ENCODE peak calls at places on chromosomes 16 and 17, in eight cellular contexts. C, U, O, X, R, D, P and B are unnamed samples.

GRCh38 chr16:47461598-47462266 is 601 bp downstream of the PHKB start:
- DNase-seq in C (peak), U (peak), O (no peak), X (no peak), R (peak), D (peak), P (no peak), B (no peak)

GRCh38 chr16:50457423-50457822 is 88.6 kb upstream of the BRD7 start:
- DNase-seq in C (no peak), U (no peak), O (peak), X (no peak), R (no peak), D (no peak), P (no peak), B (no peak)

GRCh38 chr16:62225675-62226074 is 189.4 kb upstream of the CDH8 start:
- DNase-seq in C (peak), U (peak), O (no peak), X (peak), R (peak), D (peak), P (no peak), B (no peak)

GRCh38 chr17:38705803-38706624 is 941 bp downstream of the MLLT6 start:
- DNase-seq in C (no peak), U (peak), O (peak), X (no peak), R (peak), D (peak), P (peak), B (no peak)

GRCh38 chr17:49337900-49338299 is 24.1 kb downstream of the ZNF652 start:
- DNase-seq in C (no peak), U (no peak), O (no peak), X (no peak), R (no peak), D (no peak), P (no peak), B (no peak)

GRCh38 chr16:64866026-64866425 is 255.8 kb downstream of the CDH11 start:
- DNase-seq in C (no peak), U (no peak), O (no peak), X (no peak), R (no peak), D (no peak), P (no peak), B (no peak)

GRCh38 chr17:67944035-67944434 is 52.2 kb downstream of the C17orf58 start:
- DNase-seq in C (no peak), U (no peak), O (no peak), X (no peak), R (no peak), D (no peak), P (no peak), B (no peak)

GRCh38 chr17:68592667-68593330 is 8.4 kb downstream of the FAM20A start:
- DNase-seq in C (no peak), U (no peak), O (no peak), X (no peak), R (no peak), D (no peak), P (no peak), B (peak)

GRCh38 chr17:32609085-32609484 is 122.3 kb downstream of the CDK5R1 start:
- DNase-seq in C (peak), U (peak), O (no peak), X (peak), R (peak), D (peak), P (peak), B (no peak)

GRCh38 chr17:57480438-57481196 is 224.3 kb downstream of the MSI2 start:
- DNase-seq in C (no peak), U (peak), O (no peak), X (no peak), R (no peak), D (no peak), P (no peak), B (no peak)

GRCh38 chr16:24748242-24748641 is 18.8 kb downstream of the TNRC6A start:
- DNase-seq in C (no peak), U (no peak), O (peak), X (no peak), R (peak), D (no peak), P (no peak), B (no peak)

GRCh38 chr17:45040459-45040858 is 11.0 kb downstream of the DCAKD start:
- DNase-seq in C (no peak), U (no peak), O (no peak), X (no peak), R (no peak), D (no peak), P (no peak), B (no peak)

GRCh38 chr17:66468241-66469087 is 166.1 kb downstream of the PRKCA start:
- DNase-seq in C (no peak), U (no peak), O (no peak), X (peak), R (peak), D (no peak), P (no peak), B (no peak)

DNA sequence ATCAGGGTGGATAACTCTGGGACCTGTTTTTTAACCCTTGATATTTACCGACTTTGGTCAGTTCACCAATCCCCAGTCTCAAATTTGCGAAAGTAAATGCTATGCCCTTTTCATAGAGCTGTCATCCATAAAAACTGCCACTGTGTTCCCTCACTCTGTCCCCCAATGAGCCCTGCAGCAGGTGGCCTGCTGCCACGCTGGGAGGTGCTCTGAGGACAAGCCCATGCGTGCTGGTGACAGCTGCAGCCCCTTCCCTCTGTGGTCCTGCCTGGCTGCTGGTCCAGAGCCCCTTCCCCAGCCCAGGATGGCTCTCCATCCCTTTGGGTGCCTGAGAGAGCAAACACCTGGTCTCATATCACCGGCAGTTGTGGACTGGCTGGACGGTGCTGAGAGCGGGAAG is 28.1 kb upstream of the RPTOR start:
- DNase-seq in C (no peak), U (no peak), O (no peak), X (no peak), R (no peak), D (no peak), P (no peak), B (no peak)
- TF ChIP-seq POLR2AphosphoS5 in C (no peak), U (no peak), O (no peak), X (no peak), R (no peak), D (no peak), P (no peak), B (no peak)

GRCh38 chr16:89722392-89723278 is 1.3 kb downstream of the ZNF276 start:
- DNase-seq in C (peak), U (no peak), O (peak), X (no peak), R (peak), D (peak), P (no peak), B (no peak)
- TF ChIP-seq POLR2AphosphoS5 in C (no peak), U (no peak), O (no peak), X (no peak), R (peak), D (peak), P (no peak), B (no peak)

DNA sequence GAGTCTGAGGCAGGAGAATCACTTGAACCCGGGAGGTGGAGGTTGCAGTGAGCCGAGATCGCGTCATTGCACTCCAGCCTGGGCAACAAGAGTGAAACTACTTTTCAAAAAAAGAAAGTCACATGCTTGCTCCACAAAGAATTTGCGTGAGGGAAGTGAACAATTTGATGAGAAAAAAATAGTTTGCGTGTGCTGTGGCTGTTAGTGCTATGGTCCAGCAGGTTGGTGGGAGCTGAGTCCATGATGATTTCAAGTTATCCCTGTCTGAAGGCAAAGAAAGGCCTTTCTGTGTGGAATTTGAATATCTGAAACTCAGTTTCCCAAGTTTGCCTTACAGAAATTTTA is 21.0 kb downstream of the PRCD start:
- DNase-seq in C (no peak), U (no peak), O (no peak), X (no peak), R (no peak), D (no peak), P (no peak), B (no peak)
- TF ChIP-seq POLR2AphosphoS5 in C (no peak), U (no peak), O (no peak), X (no peak), R (no peak), D (no peak), P (no peak), B (no peak)

GRCh38 chr16:3690470-3690918 is 26.8 kb downstream of the TRAP1 start:
- DNase-seq in C (peak), U (peak), O (peak), X (peak), R (peak), D (peak), P (peak), B (peak)

GRCh38 chr16:3687792-3688191 is 29.5 kb downstream of the TRAP1 start:
- DNase-seq in C (no peak), U (no peak), O (no peak), X (no peak), R (no peak), D (no peak), P (no peak), B (no peak)

GRCh38 chr16:3689731-3690130 is 27.6 kb downstream of the TRAP1 start:
- DNase-seq in C (no peak), U (no peak), O (no peak), X (no peak), R (no peak), D (no peak), P (no peak), B (no peak)

GRCh38 chr16:3691778-3692177 is 25.5 kb downstream of the TRAP1 start:
- DNase-seq in C (no peak), U (no peak), O (no peak), X (no peak), R (no peak), D (no peak), P (no peak), B (no peak)

GRCh38 chr16:3690991-3691720 is 26.2 kb downstream of the TRAP1 start:
- DNase-seq in C (no peak), U (no peak), O (no peak), X (no peak), R (no peak), D (no peak), P (no peak), B (no peak)
- TF ChIP-seq POLR2AphosphoS5 in C (no peak), U (no peak), O (no peak), X (no peak), R (no peak), D (no peak), P (no peak), B (no peak)

GRCh38 chr17:81245024-81245664 is 6.0 kb downstream of the NDUFAF8 start:
- DNase-seq in C (peak), U (no peak), O (no peak), X (peak), R (no peak), D (no peak), P (peak), B (no peak)

GRCh38 chr17:81243333-81243664 is 4.2 kb downstream of the NDUFAF8 start:
- DNase-seq in C (no peak), U (no peak), O (no peak), X (no peak), R (no peak), D (no peak), P (no peak), B (no peak)

GRCh38 chr17:81245665-81246342 is 6.7 kb downstream of the NDUFAF8 start:
- DNase-seq in C (no peak), U (no peak), O (no peak), X (no peak), R (no peak), D (no peak), P (no peak), B (no peak)

GRCh38 chr17:81242421-81243332 is 3.6 kb downstream of the NDUFAF8 start:
- DNase-seq in C (no peak), U (no peak), O (no peak), X (no peak), R (no peak), D (no peak), P (no peak), B (no peak)

GRCh38 chr17:81244358-81245023 is 5.4 kb downstream of the NDUFAF8 start:
- DNase-seq in C (no peak), U (peak), O (no peak), X (no peak), R (no peak), D (no peak), P (no peak), B (no peak)
- TF ChIP-seq POLR2AphosphoS5 in C (peak), U (no peak), O (no peak), X (peak), R (no peak), D (no peak), P (peak), B (no peak)

GRCh38 chr16:57041182-57042156 is 50.9 kb upstream of the CPNE2 start:
- DNase-seq in C (no peak), U (no peak), O (no peak), X (peak), R (peak), D (peak), P (peak), B (no peak)

GRCh38 chr16:57038151-57038550 is 48.8 kb downstream of the NLRC5 start:
- DNase-seq in C (no peak), U (no peak), O (no peak), X (no peak), R (no peak), D (no peak), P (no peak), B (no peak)

GRCh38 chr16:57036945-57037344 is 47.6 kb downstream of the NLRC5 start:
- DNase-seq in C (no peak), U (no peak), O (no peak), X (no peak), R (no peak), D (no peak), P (no peak), B (no peak)

GRCh38 chr16:57036315-57036714 is 47.0 kb downstream of the NLRC5 start:
- DNase-seq in C (no peak), U (no peak), O (no peak), X (no peak), R (no peak), D (no peak), P (no peak), B (no peak)

DNA sequence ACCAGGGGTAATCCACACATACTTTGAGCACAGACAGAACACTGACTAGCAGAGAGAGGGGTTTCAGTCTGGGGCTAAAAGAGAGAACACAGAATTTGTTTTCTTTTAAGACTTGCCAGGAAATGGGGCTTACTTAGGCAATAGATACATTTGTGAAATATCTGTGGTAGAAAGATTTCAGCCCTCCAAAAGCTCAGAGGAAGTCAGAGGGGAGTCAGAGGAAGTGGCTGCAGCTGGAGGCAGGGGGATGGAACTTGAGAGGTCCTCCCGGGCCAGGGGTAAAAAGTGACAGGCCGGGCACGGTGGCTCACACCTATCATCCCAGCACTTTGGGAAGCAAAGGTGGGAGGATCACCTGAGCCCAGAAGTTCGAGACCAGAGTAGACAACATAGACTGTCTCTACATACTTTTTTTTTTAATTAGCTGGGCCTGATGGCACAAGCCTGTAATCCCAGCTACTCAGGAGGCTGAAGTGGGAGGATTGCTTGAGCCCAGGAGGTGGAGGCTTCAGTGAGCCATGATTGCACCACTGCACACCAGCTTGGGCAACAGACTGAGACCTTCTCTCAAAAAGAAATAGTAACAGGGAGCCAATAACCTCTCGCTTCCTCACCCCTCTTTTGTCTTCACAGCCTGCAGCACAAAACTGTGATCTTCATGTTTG is 49.9 kb downstream of the NLRC5 start:
- DNase-seq in C (no peak), U (no peak), O (no peak), X (peak), R (peak), D (peak), P (peak), B (no peak)
- TF ChIP-seq POLR2AphosphoS5 in C (no peak), U (no peak), O (no peak), X (no peak), R (no peak), D (no peak), P (no peak), B (no peak)

GRCh38 chr17:74713199-74713755 is 554 bp upstream of the CD300LF start:
- DNase-seq in C (no peak), U (no peak), O (no peak), X (no peak), R (no peak), D (no peak), P (no peak), B (no peak)

GRCh38 chr17:74711058-74711824 is 1.5 kb downstream of the CD300LF start:
- DNase-seq in C (no peak), U (no peak), O (no peak), X (no peak), R (no peak), D (no peak), P (no peak), B (no peak)

GRCh38 chr17:74715144-74715543 is 2.4 kb upstream of the CD300LF start:
- DNase-seq in C (no peak), U (no peak), O (no peak), X (no peak), R (peak), D (no peak), P (no peak), B (no peak)

GRCh38 chr17:74712301-74712700 is 422 bp downstream of the CD300LF start:
- DNase-seq in C (no peak), U (no peak), O (no peak), X (no peak), R (no peak), D (no peak), P (no peak), B (no peak)

GRCh38 chr17:74712756-74713155 is at the start of gene CD300LF:
- DNase-seq in C (no peak), U (no peak), O (no peak), X (no peak), R (peak), D (peak), P (no peak), B (no peak)
- TF ChIP-seq POLR2AphosphoS5 in C (no peak), U (no peak), O (no peak), X (no peak), R (peak), D (no peak), P (no peak), B (no peak)

DNA sequence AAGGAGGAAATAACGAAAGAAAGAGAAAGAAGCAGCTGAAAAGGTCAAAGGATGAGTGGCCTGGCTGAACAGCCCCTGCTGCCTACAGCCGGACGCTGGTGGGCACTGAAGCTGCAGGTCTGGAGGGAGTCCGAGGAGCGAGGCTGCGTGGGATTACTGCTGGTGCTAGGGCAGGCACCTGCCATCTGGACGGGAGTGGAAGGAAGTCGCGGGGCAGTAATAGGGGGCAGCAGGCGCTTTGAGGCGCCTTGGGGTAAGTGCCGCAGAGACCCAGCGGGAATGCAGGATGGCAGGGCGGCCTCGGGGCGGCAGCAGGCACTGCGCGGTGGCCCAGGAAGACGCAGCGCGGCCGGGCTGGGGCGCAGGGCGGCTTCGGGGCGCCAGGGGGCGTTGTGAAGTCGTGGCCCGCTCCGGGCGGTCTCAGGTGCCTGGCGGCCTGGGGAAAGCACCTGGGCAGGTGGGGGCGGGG is 305 bp upstream of the SCNN1G start:
- DNase-seq in C (peak), U (peak), O (peak), X (peak), R (peak), D (peak), P (peak), B (no peak)
- TF ChIP-seq POLR2AphosphoS5 in C (no peak), U (no peak), O (no peak), X (no peak), R (no peak), D (no peak), P (no peak), B (no peak)

DNA sequence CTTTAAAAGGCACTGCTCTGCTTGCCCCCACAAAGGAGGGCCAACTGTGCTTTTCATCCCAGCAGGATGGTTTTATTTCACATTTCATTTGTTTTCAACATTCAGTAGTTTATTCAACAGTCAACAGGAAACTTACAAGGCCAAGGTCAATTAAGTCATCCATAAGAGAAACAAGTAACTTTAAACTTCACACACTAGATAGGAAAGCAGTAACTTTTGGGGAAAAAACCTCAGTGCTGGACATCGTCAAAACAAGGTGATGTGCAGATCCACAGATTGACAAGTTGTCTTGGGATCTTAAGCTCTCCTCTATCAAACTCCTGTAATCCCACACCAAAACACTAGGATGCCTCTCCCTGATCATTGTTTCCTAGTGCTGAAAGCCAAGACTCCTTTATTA is 18.5 kb downstream of the NFE2L1 start:
- DNase-seq in C (no peak), U (no peak), O (no peak), X (no peak), R (no peak), D (no peak), P (no peak), B (no peak)
- TF ChIP-seq POLR2AphosphoS5 in C (no peak), U (no peak), O (no peak), X (no peak), R (no peak), D (no peak), P (no peak), B (no peak)

GRCh38 chr16:54706406-54706805 is 224.3 kb upstream of the IRX5 start:
- DNase-seq in C (no peak), U (no peak), O (no peak), X (no peak), R (no peak), D (no peak), P (no peak), B (no peak)
- TF ChIP-seq POLR2AphosphoS5 in C (no peak), U (no peak), O (no peak), X (no peak), R (no peak), D (no peak), P (no peak), B (no peak)